ENCODE peak calls at places on chromosome 3, in seven cellular contexts. One of them, this sample, is unnamed.

GRCh38 chr3:61466357-61466756 is 95.0 kb upstream of the PTPRG start:
- DNase-seq in K562: no peak
- DNase-seq in HCT116: no peak
- DNase-seq in H1: no peak
- DNase-seq in HepG2: no peak
- DNase-seq in GM12878: no peak
- DNase-seq in SK-N-SH: no peak
- DNase-seq in this sample: no peak

GRCh38 chr3:175343946-175344345 is 484.8 kb downstream of the NAALADL2 start:
- DNase-seq in K562: no peak
- DNase-seq in H1: no peak
- DNase-seq in GM12878: no peak
- DNase-seq in SK-N-SH: no peak
- DNase-seq in HepG2: no peak
- DNase-seq in HCT116: no peak
- DNase-seq in this sample: no peak

GRCh38 chr3:51559266-51559907 is 20.9 kb downstream of the RAD54L2 start:
- DNase-seq in SK-N-SH: peak
- DNase-seq in H1: no peak
- DNase-seq in K562: no peak
- DNase-seq in HCT116: no peak
- DNase-seq in HepG2: no peak
- DNase-seq in GM12878: no peak
- DNase-seq in this sample: no peak

GRCh38 chr3:16301490-16301889 is 36.5 kb downstream of the OXNAD1 start:
- DNase-seq in HepG2: no peak
- DNase-seq in GM12878: no peak
- DNase-seq in H1: no peak
- DNase-seq in K562: no peak
- DNase-seq in HCT116: no peak
- DNase-seq in SK-N-SH: no peak
- DNase-seq in this sample: no peak

GRCh38 chr3:155651489-155652223 is 93.2 kb downstream of the PLCH1 start:
- DNase-seq in K562: no peak
- DNase-seq in GM12878: no peak
- DNase-seq in HCT116: no peak
- DNase-seq in SK-N-SH: no peak
- DNase-seq in H1: no peak
- DNase-seq in HepG2: no peak
- DNase-seq in this sample: no peak

GRCh38 chr3:84724877-84725276 is 233.9 kb upstream of the CADM2 start:
- DNase-seq in K562: no peak
- DNase-seq in GM12878: no peak
- DNase-seq in HepG2: no peak
- DNase-seq in SK-N-SH: no peak
- DNase-seq in HCT116: no peak
- DNase-seq in H1: no peak
- DNase-seq in this sample: peak

GRCh38 chr3:47578119-47578630 is 490 bp downstream of the CSPG5 start:
- DNase-seq in SK-N-SH: peak
- DNase-seq in GM12878: no peak
- DNase-seq in H1: no peak
- DNase-seq in HCT116: no peak
- DNase-seq in K562: peak
- DNase-seq in HepG2: no peak
- DNase-seq in this sample: no peak

GRCh38 chr3:170511371-170511770 is 74.5 kb downstream of the SLC7A14 start:
- DNase-seq in H1: no peak
- DNase-seq in HCT116: no peak
- DNase-seq in K562: no peak
- DNase-seq in GM12878: no peak
- DNase-seq in SK-N-SH: no peak
- DNase-seq in HepG2: no peak
- DNase-seq in this sample: no peak

GRCh38 chr3:72361990-72362389 is 486.3 kb downstream of the SHQ1 start:
- DNase-seq in H1: no peak
- DNase-seq in GM12878: no peak
- DNase-seq in SK-N-SH: no peak
- DNase-seq in HepG2: no peak
- DNase-seq in HCT116: no peak
- DNase-seq in K562: no peak
- DNase-seq in this sample: no peak

GRCh38 chr3:153163349-153164008 is 1.5 kb downstream of the RAP2B start:
- DNase-seq in HCT116: no peak
- DNase-seq in SK-N-SH: no peak
- DNase-seq in H1: no peak
- DNase-seq in K562: no peak
- DNase-seq in HepG2: no peak
- DNase-seq in GM12878: no peak
- DNase-seq in this sample: no peak

GRCh38 chr3:53104762-53105161 is 25.5 kb downstream of the RFT1 start:
- DNase-seq in GM12878: no peak
- DNase-seq in K562: no peak
- DNase-seq in HepG2: no peak
- DNase-seq in SK-N-SH: no peak
- DNase-seq in HCT116: no peak
- DNase-seq in H1: no peak
- DNase-seq in this sample: no peak

GRCh38 chr3:156681003-156681402 is 6.6 kb downstream of the TIPARP start:
- DNase-seq in K562: no peak
- DNase-seq in H1: no peak
- DNase-seq in GM12878: no peak
- DNase-seq in HepG2: peak
- DNase-seq in HCT116: no peak
- DNase-seq in SK-N-SH: peak
- DNase-seq in this sample: no peak

GRCh38 chr3:10495003-10495402 is 10.4 kb downstream of the ATP2B2 start:
- DNase-seq in HepG2: peak
- DNase-seq in HCT116: peak
- DNase-seq in GM12878: no peak
- DNase-seq in K562: peak
- DNase-seq in SK-N-SH: peak
- DNase-seq in H1: no peak
- DNase-seq in this sample: no peak

GRCh38 chr3:81716870-81717509 is 44.5 kb downstream of the GBE1 start:
- DNase-seq in GM12878: no peak
- DNase-seq in HepG2: peak
- DNase-seq in K562: no peak
- DNase-seq in SK-N-SH: no peak
- DNase-seq in HCT116: no peak
- DNase-seq in H1: no peak
- DNase-seq in this sample: no peak

GRCh38 chr3:191869738-191870418 is 408.9 kb downstream of the PYDC2 start:
- DNase-seq in K562: no peak
- DNase-seq in HepG2: no peak
- DNase-seq in HCT116: no peak
- DNase-seq in SK-N-SH: no peak
- DNase-seq in H1: no peak
- DNase-seq in GM12878: no peak
- DNase-seq in this sample: no peak

GRCh38 chr3:171687998-171688397 is 122.3 kb downstream of the PLD1 start:
- DNase-seq in HepG2: no peak
- DNase-seq in K562: no peak
- DNase-seq in H1: no peak
- DNase-seq in GM12878: no peak
- DNase-seq in HCT116: no peak
- DNase-seq in SK-N-SH: no peak
- DNase-seq in this sample: no peak

GRCh38 chr3:18264331-18264730 is 160.8 kb downstream of the SATB1 start:
- DNase-seq in K562: no peak
- DNase-seq in HCT116: no peak
- DNase-seq in H1: no peak
- DNase-seq in GM12878: no peak
- DNase-seq in SK-N-SH: no peak
- DNase-seq in HepG2: no peak
- DNase-seq in this sample: no peak

GRCh38 chr3:122021811-122022401 is at the start of gene ILDR1:
- DNase-seq in HCT116: peak
- DNase-seq in H1: peak
- DNase-seq in HepG2: no peak
- DNase-seq in GM12878: no peak
- DNase-seq in SK-N-SH: peak
- DNase-seq in K562: peak
- DNase-seq in this sample: no peak

GRCh38 chr3:27900316-27900715 is 178.2 kb upstream of the EOMES start:
- DNase-seq in SK-N-SH: no peak
- DNase-seq in H1: no peak
- DNase-seq in GM12878: no peak
- DNase-seq in K562: no peak
- DNase-seq in HepG2: no peak
- DNase-seq in HCT116: no peak
- DNase-seq in this sample: no peak

GRCh38 chr3:171776839-171777607 is 33.3 kb downstream of the PLD1 start:
- DNase-seq in K562: no peak
- DNase-seq in SK-N-SH: no peak
- DNase-seq in H1: no peak
- DNase-seq in GM12878: no peak
- DNase-seq in HepG2: no peak
- DNase-seq in HCT116: no peak
- DNase-seq in this sample: no peak

GRCh38 chr3:24012589-24013257 is 67.6 kb downstream of the NR1D2 start:
- DNase-seq in HepG2: no peak
- DNase-seq in H1: no peak
- DNase-seq in GM12878: no peak
- DNase-seq in K562: no peak
- DNase-seq in HCT116: no peak
- DNase-seq in SK-N-SH: no peak
- DNase-seq in this sample: no peak

GRCh38 chr3:106719583-106719982 is 657.7 kb upstream of the CCDC54 start:
- DNase-seq in SK-N-SH: no peak
- DNase-seq in HCT116: no peak
- DNase-seq in HepG2: no peak
- DNase-seq in H1: no peak
- DNase-seq in GM12878: no peak
- DNase-seq in K562: no peak
- DNase-seq in this sample: no peak

GRCh38 chr3:154241496-154241895 is 82.8 kb downstream of the DHX36 start:
- DNase-seq in GM12878: no peak
- DNase-seq in K562: no peak
- DNase-seq in SK-N-SH: no peak
- DNase-seq in HCT116: no peak
- DNase-seq in H1: no peak
- DNase-seq in HepG2: no peak
- DNase-seq in this sample: no peak

GRCh38 chr3:114624047-114624445 is 330.2 kb downstream of the TIGIT start:
- DNase-seq in GM12878: no peak
- DNase-seq in HepG2: peak
- DNase-seq in K562: no peak
- DNase-seq in HCT116: no peak
- DNase-seq in H1: no peak
- DNase-seq in SK-N-SH: no peak
- DNase-seq in this sample: no peak

GRCh38 chr3:16614033-16615031 is 9.1 kb upstream of the DAZL start:
- DNase-seq in HCT116: no peak
- DNase-seq in HepG2: no peak
- DNase-seq in K562: no peak
- DNase-seq in SK-N-SH: no peak
- DNase-seq in GM12878: no peak
- DNase-seq in H1: no peak
- DNase-seq in this sample: no peak

GRCh38 chr3:162376761-162377160 is 880.2 kb downstream of the OTOL1 start:
- DNase-seq in HepG2: no peak
- DNase-seq in SK-N-SH: no peak
- DNase-seq in K562: no peak
- DNase-seq in GM12878: no peak
- DNase-seq in HCT116: no peak
- DNase-seq in H1: no peak
- DNase-seq in this sample: no peak

GRCh38 chr3:96017556-96017955 is 796.8 kb upstream of the EPHA6 start:
- DNase-seq in H1: no peak
- DNase-seq in GM12878: no peak
- DNase-seq in HCT116: no peak
- DNase-seq in K562: no peak
- DNase-seq in SK-N-SH: no peak
- DNase-seq in HepG2: no peak
- DNase-seq in this sample: no peak

DNA sequence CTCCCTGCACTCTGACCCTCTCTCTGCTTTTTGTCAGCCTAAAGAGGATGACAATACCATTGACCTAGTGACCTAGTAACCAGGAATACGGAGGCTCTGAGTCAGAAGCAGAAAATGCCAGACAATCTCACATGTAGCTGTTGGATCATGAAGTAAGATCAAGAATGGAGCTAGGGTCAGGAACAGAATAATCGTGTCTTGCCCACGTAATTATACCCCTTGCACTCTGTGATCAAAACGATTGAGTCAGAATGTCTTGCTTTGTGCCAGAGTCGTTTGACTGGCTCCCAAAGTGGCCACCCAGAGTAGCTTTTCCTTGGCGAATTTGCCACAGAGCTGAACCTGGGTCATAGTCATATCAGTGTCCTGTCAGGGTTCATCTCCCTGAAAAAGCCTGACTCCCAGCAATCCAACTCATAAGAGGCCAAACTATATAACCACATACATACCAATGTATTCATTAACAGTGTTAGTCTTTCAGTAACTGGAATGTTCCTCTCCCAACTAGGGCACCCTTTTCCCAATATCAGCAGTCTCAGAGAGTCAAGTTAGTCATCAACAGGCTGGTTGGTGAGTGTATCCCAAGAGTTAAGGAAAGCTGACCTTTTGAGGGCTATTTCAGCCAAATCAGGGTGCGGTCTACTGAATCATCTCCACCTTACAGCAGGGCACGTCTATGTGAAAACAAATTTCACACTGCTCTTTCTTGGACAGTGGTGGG is 5.0 kb upstream of the CDV3 start:
- DNase-seq in H1: no peak
- DNase-seq in K562: no peak
- DNase-seq in HCT116: peak
- DNase-seq in HepG2: peak
- DNase-seq in SK-N-SH: no peak
- DNase-seq in GM12878: no peak
- DNase-seq in this sample: peak
- TF ChIP-seq SIN3A in H1: no peak
- TF ChIP-seq SIN3A in K562: no peak
- TF ChIP-seq SIN3A in HCT116: no peak
- TF ChIP-seq SIN3A in HepG2: no peak
- TF ChIP-seq SIN3A in SK-N-SH: no peak
- TF ChIP-seq SIN3A in GM12878: no peak
- TF ChIP-seq SIN3A in this sample: no peak

GRCh38 chr3:99969133-99969532 is 145.2 kb downstream of the FILIP1L start:
- DNase-seq in HCT116: no peak
- DNase-seq in SK-N-SH: no peak
- DNase-seq in HepG2: no peak
- DNase-seq in GM12878: no peak
- DNase-seq in K562: no peak
- DNase-seq in H1: no peak
- DNase-seq in this sample: no peak
- TF ChIP-seq SIN3A in HCT116: no peak
- TF ChIP-seq SIN3A in SK-N-SH: no peak
- TF ChIP-seq SIN3A in HepG2: no peak
- TF ChIP-seq SIN3A in GM12878: no peak
- TF ChIP-seq SIN3A in K562: no peak
- TF ChIP-seq SIN3A in H1: no peak
- TF ChIP-seq SIN3A in this sample: no peak

GRCh38 chr3:39192490-39193092 is at the start of gene XIRP1:
- DNase-seq in SK-N-SH: no peak
- DNase-seq in K562: no peak
- DNase-seq in HepG2: no peak
- DNase-seq in GM12878: no peak
- DNase-seq in HCT116: no peak
- DNase-seq in H1: no peak
- DNase-seq in this sample: no peak
- TF ChIP-seq SIN3A in SK-N-SH: no peak
- TF ChIP-seq SIN3A in K562: no peak
- TF ChIP-seq SIN3A in HepG2: no peak
- TF ChIP-seq SIN3A in GM12878: no peak
- TF ChIP-seq SIN3A in HCT116: no peak
- TF ChIP-seq SIN3A in H1: no peak
- TF ChIP-seq SIN3A in this sample: no peak

GRCh38 chr3:13880811-13881156 is 913 bp upstream of the WNT7A start:
- DNase-seq in SK-N-SH: no peak
- DNase-seq in HepG2: no peak
- DNase-seq in H1: no peak
- DNase-seq in HCT116: no peak
- DNase-seq in GM12878: no peak
- DNase-seq in K562: no peak
- DNase-seq in this sample: no peak
- TF ChIP-seq SIN3A in SK-N-SH: no peak
- TF ChIP-seq SIN3A in HepG2: no peak
- TF ChIP-seq SIN3A in H1: no peak
- TF ChIP-seq SIN3A in HCT116: no peak
- TF ChIP-seq SIN3A in GM12878: no peak
- TF ChIP-seq SIN3A in K562: no peak
- TF ChIP-seq SIN3A in this sample: no peak